ENCODE peak calls at places on chromosomes 7 and 10, in seven cellular contexts. H is mammary epithelial cell, Y is GM12865, G is fibroblast of pulmonary artery, Q is astrocyte of the spinal cord, F is tibial nerve, M is AG09309. T is an unnamed sample.

GRCh38 chr7:137878333-137878961 is 31.7 kb upstream of the DGKI start:
- DNase-seq in H (no peak), Y (no peak), G (peak), Q (peak), F (peak), M (no peak), T (no peak)

GRCh38 chr10:4650572-4650971 is 175.4 kb upstream of the AKR1E2 start:
- DNase-seq in H (no peak), Y (no peak), G (no peak), Q (no peak), F (peak), M (peak), T (no peak)

GRCh38 chr10:31819393-31819820 is 109.2 kb downstream of the ARHGAP12 start:
- DNase-seq in H (no peak), Y (no peak), G (peak), Q (no peak), F (peak), M (no peak), T (no peak)

GRCh38 chr10:132974886-132975881 is 32.8 kb upstream of the CFAP46 start:
- DNase-seq in H (no peak), Y (no peak), G (peak), Q (no peak), F (no peak), M (peak), T (no peak)

GRCh38 chr10:69645296-69645665 is 15.2 kb downstream of the FAM241B start:
- DNase-seq in H (no peak), Y (no peak), G (no peak), Q (no peak), F (no peak), M (no peak), T (no peak)

GRCh38 chr7:26449175-26450165 is 157.8 kb downstream of the SNX10 start:
- DNase-seq in H (peak), Y (no peak), G (peak), Q (peak), F (no peak), M (no peak), T (no peak)

GRCh38 chr7:138699661-138700060 is 1.5 kb downstream of the SVOPL start:
- DNase-seq in H (no peak), Y (no peak), G (no peak), Q (no peak), F (no peak), M (no peak), T (no peak)

GRCh38 chr7:77565917-77566316 is 28.8 kb downstream of the PTPN12 start:
- DNase-seq in H (peak), Y (no peak), G (peak), Q (no peak), F (no peak), M (peak), T (peak)

GRCh38 chr10:15684768-15685167 is 35.0 kb downstream of the ITGA8 start:
- DNase-seq in H (no peak), Y (peak), G (no peak), Q (no peak), F (no peak), M (no peak), T (no peak)

GRCh38 chr7:55224810-55225209 is 140.3 kb upstream of the LANCL2 start:
- DNase-seq in H (no peak), Y (no peak), G (no peak), Q (no peak), F (no peak), M (no peak), T (no peak)

GRCh38 chr10:43361532-43362190 is 9.8 kb upstream of the FXYD4 start:
- DNase-seq in H (no peak), Y (no peak), G (no peak), Q (no peak), F (no peak), M (no peak), T (no peak)

GRCh38 chr10:88932539-88933256 is 19.9 kb downstream of the ACTA2 start:
- DNase-seq in H (peak), Y (peak), G (peak), Q (peak), F (peak), M (peak), T (no peak)

GRCh38 chr10:72126872-72127232 is 38.5 kb upstream of the SPOCK2 start:
- DNase-seq in H (no peak), Y (no peak), G (no peak), Q (no peak), F (no peak), M (no peak), T (no peak)

GRCh38 chr7:23220690-23221305 is 25.8 kb upstream of the GPNMB start:
- DNase-seq in H (no peak), Y (no peak), G (peak), Q (no peak), F (no peak), M (no peak), T (no peak)

GRCh38 chr10:22475857-22476600 is 130.7 kb downstream of the SPAG6 start:
- DNase-seq in H (no peak), Y (peak), G (no peak), Q (no peak), F (no peak), M (no peak), T (no peak)

GRCh38 chr7:157472311-157473050 is 135.7 kb downstream of the DNAJB6 start:
- DNase-seq in H (no peak), Y (no peak), G (peak), Q (no peak), F (no peak), M (no peak), T (no peak)

GRCh38 chr7:13984831-13985685 is 4.4 kb downstream of the ETV1 start:
- DNase-seq in H (no peak), Y (no peak), G (no peak), Q (peak), F (no peak), M (no peak), T (no peak)

GRCh38 chr7:16465469-16466086 is at the start of gene SOSTDC1:
- DNase-seq in H (peak), Y (no peak), G (peak), Q (peak), F (no peak), M (no peak), T (no peak)

GRCh38 chr10:15324113-15324512 is 47.0 kb downstream of the FAM171A1 start:
- DNase-seq in H (no peak), Y (no peak), G (no peak), Q (no peak), F (no peak), M (no peak), T (no peak)

GRCh38 chr10:26486985-26487850 is 49.1 kb downstream of the APBB1IP start:
- DNase-seq in H (peak), Y (peak), G (peak), Q (peak), F (peak), M (peak), T (no peak)
- H3K4me3 ChIP-seq in H (no peak), Y (peak), G (no peak), Q (no peak), F (no peak), M (no peak), T (no peak)

DNA sequence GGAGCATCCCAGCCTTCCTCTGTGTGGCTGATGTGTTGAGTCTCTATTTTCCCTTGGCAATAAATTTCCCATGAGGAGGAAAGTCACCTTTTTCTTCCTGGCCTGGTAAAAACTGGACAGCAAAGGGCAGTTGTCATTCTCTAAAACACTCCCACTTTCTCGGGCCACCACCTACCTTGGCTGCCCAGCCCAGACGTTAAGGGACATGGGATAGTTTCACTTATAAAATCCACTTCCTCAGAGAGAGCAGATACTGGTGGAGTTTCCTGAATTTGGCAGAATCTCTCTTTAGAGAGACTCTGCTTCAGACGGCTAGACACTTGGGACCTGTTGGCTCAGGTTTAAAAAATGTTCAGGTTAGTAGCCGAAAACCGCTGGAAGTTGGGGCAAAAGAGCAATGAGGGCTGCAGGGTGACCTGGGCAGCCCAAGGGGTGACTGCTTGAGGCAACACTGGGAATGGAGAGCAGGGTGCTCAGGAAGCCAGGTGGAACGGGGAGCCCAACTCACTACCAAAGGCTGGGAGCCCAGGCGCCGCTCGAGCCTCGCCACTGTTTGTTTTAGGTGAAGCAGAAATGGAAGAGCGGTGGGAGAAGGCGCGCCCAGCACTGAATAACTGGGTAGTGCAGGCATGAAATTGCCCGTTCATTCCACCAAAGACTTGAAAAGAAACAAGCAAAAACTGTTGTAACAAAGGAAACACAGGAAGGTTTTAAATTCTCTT is 186.1 kb downstream of the TRIL start:
- DNase-seq in H (no peak), Y (no peak), G (no peak), Q (no peak), F (no peak), M (no peak), T (no peak)
- H3K4me3 ChIP-seq in H (no peak), Y (no peak), G (no peak), Q (no peak), F (no peak), M (no peak), T (no peak)

GRCh38 chr7:102170417-102170970 is 116.2 kb upstream of the SH2B2 start:
- DNase-seq in H (no peak), Y (no peak), G (peak), Q (peak), F (no peak), M (no peak), T (no peak)
- H3K4me3 ChIP-seq in H (no peak), Y (no peak), G (no peak), Q (no peak), F (peak), M (no peak), T (no peak)

DNA sequence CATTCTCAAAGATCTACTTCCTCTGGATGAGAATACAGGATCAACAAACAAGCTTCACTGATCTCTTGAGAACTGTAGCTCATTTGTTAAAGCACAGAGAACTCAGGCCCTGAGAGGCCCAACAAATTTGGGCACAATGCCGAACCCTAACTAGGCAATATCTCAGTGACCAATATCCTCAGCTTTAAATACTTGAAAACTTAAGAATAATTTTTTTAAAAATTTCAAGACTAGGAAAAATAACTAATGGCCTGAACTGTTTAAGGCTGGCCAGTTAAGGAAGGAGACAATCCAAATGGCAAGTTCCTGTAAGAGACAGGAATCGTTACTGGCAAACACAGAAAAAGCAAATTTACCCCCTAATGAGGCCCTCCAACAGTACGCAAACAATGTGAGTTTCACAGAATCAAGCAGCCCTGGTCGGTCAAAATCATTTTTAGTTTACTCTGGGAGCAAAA is 39.7 kb downstream of the NT5C2 start:
- DNase-seq in H (no peak), Y (no peak), G (peak), Q (peak), F (peak), M (no peak), T (no peak)
- H3K4me3 ChIP-seq in H (no peak), Y (no peak), G (peak), Q (peak), F (peak), M (no peak), T (no peak)

GRCh38 chr7:28903779-28904538 is 54.2 kb downstream of the TRIL start:
- DNase-seq in H (no peak), Y (no peak), G (no peak), Q (no peak), F (no peak), M (no peak), T (no peak)
- H3K4me3 ChIP-seq in H (no peak), Y (no peak), G (peak), Q (peak), F (no peak), M (no peak), T (no peak)

GRCh38 chr10:8056378-8056777 is 1.9 kb downstream of the GATA3 start:
- DNase-seq in H (no peak), Y (no peak), G (no peak), Q (no peak), F (no peak), M (no peak), T (no peak)
- H3K4me3 ChIP-seq in H (peak), Y (no peak), G (peak), Q (peak), F (peak), M (no peak), T (no peak)

DNA sequence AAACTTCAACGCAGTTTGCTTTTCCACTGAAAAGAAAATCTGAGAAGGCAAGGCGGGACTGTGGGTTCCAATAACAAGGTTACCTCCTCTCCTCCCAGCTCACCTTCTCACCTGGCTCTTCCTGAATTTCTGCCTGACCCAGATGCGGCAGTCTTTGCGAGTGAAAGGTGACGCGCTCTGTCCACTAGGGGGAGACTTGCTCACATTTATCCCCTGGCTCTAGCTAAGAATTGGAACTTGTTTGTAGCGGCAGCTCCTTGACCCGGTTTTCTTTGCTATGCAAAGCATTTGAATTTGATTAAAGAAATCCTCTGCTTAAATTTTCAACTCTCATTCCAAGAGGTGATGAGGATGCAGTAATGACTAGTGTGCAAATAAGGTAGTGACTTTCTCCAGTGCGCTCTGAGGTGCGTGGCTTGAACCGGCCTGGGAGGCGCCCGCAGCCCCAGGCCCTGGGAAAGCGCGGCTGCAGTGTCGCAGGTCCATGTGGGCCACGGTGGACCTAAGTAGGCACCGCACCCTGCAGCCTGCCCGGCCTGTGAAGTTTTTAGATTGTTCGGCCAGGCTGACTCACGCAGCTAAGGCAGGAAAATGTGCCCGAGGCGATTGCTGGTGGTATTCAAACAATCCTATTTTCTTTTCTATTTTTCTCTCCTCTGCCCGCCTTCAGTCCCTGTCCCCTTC is 336.9 kb upstream of the NPSR1 start:
- DNase-seq in H (peak), Y (peak), G (peak), Q (peak), F (peak), M (peak), T (peak)
- H3K4me3 ChIP-seq in H (peak), Y (no peak), G (no peak), Q (peak), F (no peak), M (peak), T (no peak)

T was measured in HL-60.